ENCODE peak calls at places on chromosomes 11 and 22, in four cellular contexts. One of them, this sample, is unnamed.

GRCh38 chr11:130872102-130872501 is 44.2 kb downstream of the SNX19 start:
- DNase-seq in retinal pigment epithelial cell: no peak
- DNase-seq in kidney epithelial cell: no peak
- DNase-seq in activated T-helper 1 cell treated with anti-CD3 and anti-CD28 coated beads, Interleukin-2, amount 50 U/mL, for 16 hours: no peak
- DNase-seq in this sample: no peak

GRCh38 chr11:13277719-13278619 is at the start of gene BMAL1:
- DNase-seq in retinal pigment epithelial cell: no peak
- DNase-seq in kidney epithelial cell: no peak
- DNase-seq in activated T-helper 1 cell treated with anti-CD3 and anti-CD28 coated beads, Interleukin-2, amount 50 U/mL, for 16 hours: peak; percentile 39
- DNase-seq in this sample: peak; percentile 41

GRCh38 chr22:27435839-27436581 is 365.5 kb downstream of the MN1 start:
- DNase-seq in retinal pigment epithelial cell: no peak
- DNase-seq in kidney epithelial cell: no peak
- DNase-seq in activated T-helper 1 cell treated with anti-CD3 and anti-CD28 coated beads, Interleukin-2, amount 50 U/mL, for 16 hours: no peak
- DNase-seq in this sample: no peak

GRCh38 chr11:47020793-47021624 is 84.4 kb downstream of the CSTPP1 start:
- DNase-seq in retinal pigment epithelial cell: no peak
- DNase-seq in kidney epithelial cell: no peak
- DNase-seq in activated T-helper 1 cell treated with anti-CD3 and anti-CD28 coated beads, Interleukin-2, amount 50 U/mL, for 16 hours: no peak
- DNase-seq in this sample: no peak

GRCh38 chr11:73273246-73273890 is 1.2 kb downstream of the P2RY6 start:
- DNase-seq in retinal pigment epithelial cell: no peak
- DNase-seq in kidney epithelial cell: no peak
- DNase-seq in activated T-helper 1 cell treated with anti-CD3 and anti-CD28 coated beads, Interleukin-2, amount 50 U/mL, for 16 hours: no peak
- DNase-seq in this sample: no peak

GRCh38 chr22:42857845-42858481 is 890 bp upstream of the ARFGAP3 start:
- DNase-seq in retinal pigment epithelial cell: no peak
- DNase-seq in kidney epithelial cell: no peak
- DNase-seq in activated T-helper 1 cell treated with anti-CD3 and anti-CD28 coated beads, Interleukin-2, amount 50 U/mL, for 16 hours: no peak
- DNase-seq in this sample: no peak

GRCh38 chr22:28750471-28750881 is 8.6 kb downstream of the HSCB start:
- DNase-seq in retinal pigment epithelial cell: no peak
- DNase-seq in kidney epithelial cell: no peak
- DNase-seq in activated T-helper 1 cell treated with anti-CD3 and anti-CD28 coated beads, Interleukin-2, amount 50 U/mL, for 16 hours: no peak
- DNase-seq in this sample: no peak

GRCh38 chr22:50730013-50730891 is 7.8 kb upstream of the ACR start:
- DNase-seq in retinal pigment epithelial cell: no peak
- DNase-seq in kidney epithelial cell: no peak
- DNase-seq in activated T-helper 1 cell treated with anti-CD3 and anti-CD28 coated beads, Interleukin-2, amount 50 U/mL, for 16 hours: no peak
- DNase-seq in this sample: no peak

GRCh38 chr11:85945788-85946187 is 90.6 kb downstream of the CCDC83 start:
- DNase-seq in retinal pigment epithelial cell: no peak
- DNase-seq in kidney epithelial cell: no peak
- DNase-seq in activated T-helper 1 cell treated with anti-CD3 and anti-CD28 coated beads, Interleukin-2, amount 50 U/mL, for 16 hours: no peak
- DNase-seq in this sample: no peak

GRCh38 chr22:25448435-25449051 is 115.9 kb upstream of the GRK3 start:
- DNase-seq in retinal pigment epithelial cell: no peak
- DNase-seq in kidney epithelial cell: no peak
- DNase-seq in activated T-helper 1 cell treated with anti-CD3 and anti-CD28 coated beads, Interleukin-2, amount 50 U/mL, for 16 hours: no peak
- DNase-seq in this sample: no peak

GRCh38 chr22:30040499-30041055 is 39.7 kb upstream of the HORMAD2 start:
- DNase-seq in retinal pigment epithelial cell: no peak
- DNase-seq in kidney epithelial cell: no peak
- DNase-seq in activated T-helper 1 cell treated with anti-CD3 and anti-CD28 coated beads, Interleukin-2, amount 50 U/mL, for 16 hours: no peak
- DNase-seq in this sample: no peak

GRCh38 chr22:18044548-18045271 is 20.3 kb upstream of the MICAL3 start:
- DNase-seq in retinal pigment epithelial cell: no peak
- DNase-seq in kidney epithelial cell: no peak
- DNase-seq in activated T-helper 1 cell treated with anti-CD3 and anti-CD28 coated beads, Interleukin-2, amount 50 U/mL, for 16 hours: no peak
- DNase-seq in this sample: no peak

GRCh38 chr22:44229331-44229730 is 48.6 kb downstream of the PARVG start:
- DNase-seq in retinal pigment epithelial cell: no peak
- DNase-seq in kidney epithelial cell: no peak
- DNase-seq in activated T-helper 1 cell treated with anti-CD3 and anti-CD28 coated beads, Interleukin-2, amount 50 U/mL, for 16 hours: no peak
- DNase-seq in this sample: no peak

GRCh38 chr11:68661014-68661413 is 23.3 kb upstream of the GAL start:
- DNase-seq in retinal pigment epithelial cell: no peak
- DNase-seq in kidney epithelial cell: no peak
- DNase-seq in activated T-helper 1 cell treated with anti-CD3 and anti-CD28 coated beads, Interleukin-2, amount 50 U/mL, for 16 hours: no peak
- DNase-seq in this sample: no peak

GRCh38 chr11:6542727-6543126 is 45.6 kb downstream of the DNHD1 start:
- DNase-seq in retinal pigment epithelial cell: no peak
- DNase-seq in kidney epithelial cell: no peak
- DNase-seq in activated T-helper 1 cell treated with anti-CD3 and anti-CD28 coated beads, Interleukin-2, amount 50 U/mL, for 16 hours: no peak
- DNase-seq in this sample: no peak

GRCh38 chr22:49789289-49790141 is 38.2 kb downstream of the BRD1 start:
- DNase-seq in retinal pigment epithelial cell: no peak
- DNase-seq in kidney epithelial cell: no peak
- DNase-seq in activated T-helper 1 cell treated with anti-CD3 and anti-CD28 coated beads, Interleukin-2, amount 50 U/mL, for 16 hours: no peak
- DNase-seq in this sample: no peak

GRCh38 chr11:3632070-3632660 is 9.6 kb downstream of the ART5 start:
- DNase-seq in retinal pigment epithelial cell: no peak
- DNase-seq in kidney epithelial cell: no peak
- DNase-seq in activated T-helper 1 cell treated with anti-CD3 and anti-CD28 coated beads, Interleukin-2, amount 50 U/mL, for 16 hours: no peak
- DNase-seq in this sample: no peak

GRCh38 chr11:68083517-68083916 is 37.7 kb downstream of the CHKA start:
- DNase-seq in retinal pigment epithelial cell: no peak
- DNase-seq in kidney epithelial cell: no peak
- DNase-seq in activated T-helper 1 cell treated with anti-CD3 and anti-CD28 coated beads, Interleukin-2, amount 50 U/mL, for 16 hours: no peak
- DNase-seq in this sample: no peak

GRCh38 chr11:131615611-131616010 is 245.2 kb downstream of the NTM start:
- DNase-seq in retinal pigment epithelial cell: no peak
- DNase-seq in kidney epithelial cell: no peak
- DNase-seq in activated T-helper 1 cell treated with anti-CD3 and anti-CD28 coated beads, Interleukin-2, amount 50 U/mL, for 16 hours: no peak
- DNase-seq in this sample: no peak

GRCh38 chr11:1437500-1437899 is 47.8 kb downstream of the BRSK2 start:
- DNase-seq in retinal pigment epithelial cell: peak; percentile 4
- DNase-seq in kidney epithelial cell: no peak
- DNase-seq in activated T-helper 1 cell treated with anti-CD3 and anti-CD28 coated beads, Interleukin-2, amount 50 U/mL, for 16 hours: no peak
- DNase-seq in this sample: no peak

GRCh38 chr11:114762437-114762836 is 84.1 kb downstream of the NXPE2 start:
- DNase-seq in retinal pigment epithelial cell: no peak
- DNase-seq in kidney epithelial cell: no peak
- DNase-seq in activated T-helper 1 cell treated with anti-CD3 and anti-CD28 coated beads, Interleukin-2, amount 50 U/mL, for 16 hours: no peak
- DNase-seq in this sample: no peak

GRCh38 chr22:39414377-39414776 is 14.8 kb downstream of the TAB1 start:
- DNase-seq in retinal pigment epithelial cell: no peak
- DNase-seq in kidney epithelial cell: no peak
- DNase-seq in activated T-helper 1 cell treated with anti-CD3 and anti-CD28 coated beads, Interleukin-2, amount 50 U/mL, for 16 hours: no peak
- DNase-seq in this sample: no peak

GRCh38 chr11:126499124-126499752 is 143.8 kb downstream of the ST3GAL4 start:
- DNase-seq in retinal pigment epithelial cell: no peak
- DNase-seq in kidney epithelial cell: no peak
- DNase-seq in activated T-helper 1 cell treated with anti-CD3 and anti-CD28 coated beads, Interleukin-2, amount 50 U/mL, for 16 hours: no peak
- DNase-seq in this sample: no peak

GRCh38 chr22:39545310-39546063 is 12.9 kb upstream of the RPS19BP1 start:
- DNase-seq in retinal pigment epithelial cell: no peak
- DNase-seq in kidney epithelial cell: no peak
- DNase-seq in activated T-helper 1 cell treated with anti-CD3 and anti-CD28 coated beads, Interleukin-2, amount 50 U/mL, for 16 hours: no peak
- DNase-seq in this sample: peak; percentile 26

GRCh38 chr11:120306519-120307242 is 18.4 kb upstream of the TLCD5 start:
- DNase-seq in retinal pigment epithelial cell: no peak
- DNase-seq in kidney epithelial cell: no peak
- DNase-seq in activated T-helper 1 cell treated with anti-CD3 and anti-CD28 coated beads, Interleukin-2, amount 50 U/mL, for 16 hours: no peak
- DNase-seq in this sample: no peak

GRCh38 chr22:37486224-37486845 is at the start of gene MFNG:
- DNase-seq in retinal pigment epithelial cell: no peak
- DNase-seq in kidney epithelial cell: no peak
- DNase-seq in activated T-helper 1 cell treated with anti-CD3 and anti-CD28 coated beads, Interleukin-2, amount 50 U/mL, for 16 hours: peak; percentile 58
- DNase-seq in this sample: peak; percentile 57

GRCh38 chr22:35835998-35836691 is 118.5 kb downstream of the APOL5 start:
- DNase-seq in retinal pigment epithelial cell: peak; percentile 54
- DNase-seq in kidney epithelial cell: peak; percentile 69
- DNase-seq in activated T-helper 1 cell treated with anti-CD3 and anti-CD28 coated beads, Interleukin-2, amount 50 U/mL, for 16 hours: no peak
- DNase-seq in this sample: no peak

GRCh38 chr11:63869171-63869591 is 30.3 kb downstream of the MARK2 start:
- DNase-seq in retinal pigment epithelial cell: no peak
- DNase-seq in kidney epithelial cell: no peak
- DNase-seq in activated T-helper 1 cell treated with anti-CD3 and anti-CD28 coated beads, Interleukin-2, amount 50 U/mL, for 16 hours: no peak
- DNase-seq in this sample: no peak

GRCh38 chr11:57476223-57476882 is 16.0 kb downstream of the RTN4RL2 start:
- DNase-seq in retinal pigment epithelial cell: no peak
- DNase-seq in kidney epithelial cell: no peak
- DNase-seq in activated T-helper 1 cell treated with anti-CD3 and anti-CD28 coated beads, Interleukin-2, amount 50 U/mL, for 16 hours: no peak
- DNase-seq in this sample: no peak

GRCh38 chr22:32765117-32765618 is 36.3 kb upstream of the TIMP3 start:
- DNase-seq in retinal pigment epithelial cell: no peak
- DNase-seq in kidney epithelial cell: no peak
- DNase-seq in activated T-helper 1 cell treated with anti-CD3 and anti-CD28 coated beads, Interleukin-2, amount 50 U/mL, for 16 hours: no peak
- DNase-seq in this sample: no peak

GRCh38 chr22:28123989-28124766 is 205.1 kb upstream of the PITPNB start:
- DNase-seq in retinal pigment epithelial cell: no peak
- DNase-seq in kidney epithelial cell: no peak
- DNase-seq in activated T-helper 1 cell treated with anti-CD3 and anti-CD28 coated beads, Interleukin-2, amount 50 U/mL, for 16 hours: no peak
- DNase-seq in this sample: no peak

GRCh38 chr11:59901306-59901705 is 22.7 kb downstream of the OOSP3 start:
- DNase-seq in retinal pigment epithelial cell: peak; percentile 86
- DNase-seq in kidney epithelial cell: peak; percentile 72
- DNase-seq in activated T-helper 1 cell treated with anti-CD3 and anti-CD28 coated beads, Interleukin-2, amount 50 U/mL, for 16 hours: no peak
- DNase-seq in this sample: no peak

GRCh38 chr11:43585877-43586608 is 94.5 kb upstream of the HSD17B12 start:
- DNase-seq in retinal pigment epithelial cell: no peak
- DNase-seq in kidney epithelial cell: no peak
- DNase-seq in activated T-helper 1 cell treated with anti-CD3 and anti-CD28 coated beads, Interleukin-2, amount 50 U/mL, for 16 hours: no peak
- DNase-seq in this sample: no peak

GRCh38 chr11:75233688-75234295 is 6.8 kb upstream of the TPBGL start:
- DNase-seq in retinal pigment epithelial cell: peak; percentile 38
- DNase-seq in kidney epithelial cell: peak; percentile 19
- DNase-seq in activated T-helper 1 cell treated with anti-CD3 and anti-CD28 coated beads, Interleukin-2, amount 50 U/mL, for 16 hours: no peak
- DNase-seq in this sample: no peak

GRCh38 chr22:24265734-24266133 is 4.9 kb upstream of the SPECC1L start:
- DNase-seq in retinal pigment epithelial cell: no peak
- DNase-seq in kidney epithelial cell: no peak
- DNase-seq in activated T-helper 1 cell treated with anti-CD3 and anti-CD28 coated beads, Interleukin-2, amount 50 U/mL, for 16 hours: no peak
- DNase-seq in this sample: no peak

GRCh38 chr22:47133263-47133662 is 370.8 kb downstream of the TBC1D22A start:
- DNase-seq in retinal pigment epithelial cell: no peak
- DNase-seq in kidney epithelial cell: no peak
- DNase-seq in activated T-helper 1 cell treated with anti-CD3 and anti-CD28 coated beads, Interleukin-2, amount 50 U/mL, for 16 hours: no peak
- DNase-seq in this sample: no peak